ENCODE peak calls at places on chromosomes 5 and 9, in four cellular contexts. C is K562, V is endothelial cell of umbilical vein, W is IMR-90. R is an unnamed sample.
A peak's percentile ranks its signal among the peaks of the same experiment; 100 is the strongest.

GRCh38 chr9:5499889-5500398 is 10.4 kb upstream of the PDCD1LG2 start:
- DNase-seq in C (no peak), V (peak; percentile 97), W (peak; percentile 68), R (no peak)

GRCh38 chr9:71941998-71942567 is 30.6 kb downstream of the C9orf85 start:
- DNase-seq in C (no peak), V (no peak), W (peak; percentile 12), R (no peak)

GRCh38 chr5:147935032-147935431 is 28.7 kb upstream of the C5orf46 start:
- DNase-seq in C (no peak), V (peak; percentile 77), W (peak; percentile 62), R (no peak)

GRCh38 chr5:133017964-133018363 is 8.4 kb downstream of the ZCCHC10 start:
- DNase-seq in C (no peak), V (no peak), W (no peak), R (no peak)

GRCh38 chr5:173326501-173326960 is 1.7 kb downstream of the STC2 start:
- DNase-seq in C (peak; percentile 22), V (peak; percentile 38), W (peak; percentile 92), R (no peak)

GRCh38 chr9:8492034-8492433 is 692.5 kb upstream of the DMAC1 start:
- DNase-seq in C (no peak), V (no peak), W (no peak), R (no peak)

GRCh38 chr5:172674155-172674554 is 33.1 kb downstream of the NEURL1B start:
- DNase-seq in C (no peak), V (no peak), W (no peak), R (no peak)

GRCh38 chr9:76255781-76256455 is 138.3 kb downstream of the RFK start:
- DNase-seq in C (no peak), V (no peak), W (peak; percentile 98), R (no peak)

GRCh38 chr5:135055385-135055784 is 21.4 kb upstream of the PITX1 start:
- DNase-seq in C (no peak), V (no peak), W (no peak), R (no peak)

GRCh38 chr5:1480806-1481205 is 35.6 kb upstream of the SLC6A3 start:
- DNase-seq in C (no peak), V (no peak), W (no peak), R (no peak)

GRCh38 chr5:10731910-10732309 is 29.1 kb downstream of the DAP start:
- DNase-seq in C (no peak), V (no peak), W (no peak), R (no peak)

GRCh38 chr5:151469992-151470391 is 22.6 kb downstream of the SLC36A1 start:
- DNase-seq in C (no peak), V (no peak), W (no peak), R (no peak)

GRCh38 chr9:91560301-91560700 is 136.7 kb upstream of the NFIL3 start:
- DNase-seq in C (no peak), V (peak; percentile 3), W (peak; percentile 41), R (no peak)

GRCh38 chr5:174426388-174426787 is 298.0 kb upstream of the MSX2 start:
- DNase-seq in C (no peak), V (no peak), W (no peak), R (no peak)

GRCh38 chr5:174425964-174426290 is 298.5 kb upstream of the MSX2 start:
- DNase-seq in C (no peak), V (no peak), W (no peak), R (no peak)

GRCh38 chr5:174426851-174427250 is 297.5 kb upstream of the MSX2 start:
- DNase-seq in C (no peak), V (no peak), W (no peak), R (no peak)

GRCh38 chr5:174424219-174425053 is 299.9 kb upstream of the MSX2 start:
- DNase-seq in C (no peak), V (no peak), W (no peak), R (no peak)

DNA sequence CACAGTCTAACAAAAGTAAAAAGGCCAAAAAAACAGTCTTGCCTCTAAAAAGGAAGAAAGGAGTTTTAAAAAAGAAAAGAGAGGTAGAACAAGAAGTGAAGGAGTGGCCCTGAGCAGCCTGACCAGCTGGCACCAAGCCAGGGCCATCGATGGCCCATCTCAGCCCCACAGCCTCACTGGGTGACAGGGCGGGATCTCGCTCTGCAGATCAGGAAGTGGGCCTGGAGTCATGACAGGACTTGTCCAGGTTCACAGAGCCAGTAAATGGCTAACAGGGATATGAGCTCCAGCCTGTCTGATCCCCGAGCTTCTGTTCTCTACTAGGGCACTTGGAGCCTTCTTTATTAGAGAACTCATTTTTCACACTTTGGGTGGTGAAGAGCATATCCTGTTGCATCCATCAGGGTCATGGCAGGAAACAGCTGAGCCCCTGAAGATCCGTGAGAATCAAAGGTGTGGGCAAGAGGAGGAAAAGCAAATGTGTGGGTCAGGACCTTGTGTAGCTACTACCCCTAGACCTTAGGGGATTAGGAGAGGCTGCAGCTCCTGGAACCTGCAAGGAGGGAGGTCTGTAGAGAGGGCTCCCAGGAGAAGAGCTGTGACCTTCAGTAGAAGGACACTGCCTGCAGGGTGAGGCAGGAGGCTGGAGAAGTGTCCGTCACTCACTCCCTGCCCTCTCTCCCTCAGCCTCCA is 299.0 kb upstream of the MSX2 start:
- DNase-seq in C (no peak), V (no peak), W (no peak), R (no peak)
- H3K9me1 ChIP-seq in C (no peaks in the 10 kb centered on the region), V (no peaks in the 10 kb centered on the region), W (no peaks in the 10 kb centered on the region), R (no peaks in the 10 kb centered on the region)

DNA sequence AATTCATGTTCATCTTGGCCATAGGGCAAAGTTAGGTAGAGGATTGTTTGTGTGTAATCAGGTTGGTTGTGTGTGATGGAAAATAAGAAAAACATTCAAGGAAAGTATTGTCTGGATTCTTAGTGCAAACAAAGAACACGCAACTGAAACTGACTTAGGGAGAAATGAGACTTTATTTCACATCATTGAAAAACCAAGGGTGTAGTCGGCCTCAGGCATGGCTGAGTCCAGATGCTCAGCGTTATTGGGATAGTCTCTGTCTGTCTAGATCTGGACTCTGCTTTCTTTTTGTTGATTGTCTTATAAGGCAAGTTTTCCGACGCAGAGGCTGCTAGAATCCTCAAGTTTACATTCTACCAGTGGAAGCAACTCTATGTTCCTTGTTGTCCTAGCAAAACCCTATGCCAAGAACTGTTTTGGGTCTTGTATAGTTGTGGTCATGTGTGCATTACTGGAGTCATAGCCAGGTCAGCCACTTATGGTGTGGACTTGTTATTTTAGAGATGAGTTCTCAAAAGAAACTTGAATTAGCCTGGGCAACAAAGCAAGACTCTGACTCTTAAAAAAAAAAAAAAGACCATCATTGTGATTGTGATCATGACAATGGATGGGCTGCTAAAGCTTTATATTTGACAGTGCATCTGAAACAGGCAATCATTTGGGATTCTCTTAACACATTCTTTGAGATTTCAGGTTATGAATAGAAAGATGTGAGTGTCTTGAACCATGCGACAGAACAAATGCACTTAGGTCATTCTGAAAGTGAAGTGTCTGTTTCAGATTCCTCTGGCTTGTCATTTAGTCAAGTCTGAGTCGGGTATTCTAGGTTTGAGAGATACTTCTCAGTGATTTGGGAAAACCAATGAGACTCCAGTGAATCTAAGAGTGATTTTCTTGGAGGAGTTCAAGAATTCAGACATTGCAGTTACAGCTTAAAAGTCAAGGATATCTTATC is 82.6 kb downstream of the DOCK2 start:
- DNase-seq in C (no peak), V (no peak), W (no peak), R (no peak)
- H3K9me1 ChIP-seq in C (no peaks in the 10 kb centered on the region), V (no peaks in the 10 kb centered on the region), W (peaks cover 2% of the 10 kb centered on the region), R (no peaks in the 10 kb centered on the region)

DNA sequence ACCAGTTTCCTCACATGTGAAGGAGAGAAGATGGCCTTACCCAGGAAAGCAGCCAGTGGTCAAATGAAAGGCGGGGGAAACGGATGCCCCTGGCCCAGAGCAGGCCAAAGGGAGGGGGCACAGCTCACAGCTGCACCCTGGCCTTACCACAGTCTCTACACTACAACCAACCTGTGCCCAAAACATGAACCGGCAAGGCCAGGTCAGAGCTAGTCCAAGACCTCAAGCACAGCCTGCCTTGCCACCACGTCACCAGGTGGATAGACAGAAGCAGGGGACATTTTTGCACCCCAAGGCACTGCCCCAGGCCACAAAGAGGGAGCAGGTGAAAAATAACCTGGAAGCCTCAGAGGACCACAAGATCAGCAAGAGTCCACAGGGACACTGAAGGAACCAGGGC is 4.5 kb downstream of the GRIN1 start:
- DNase-seq in C (no peak), V (no peak), W (no peak), R (no peak)
- H3K9me1 ChIP-seq in C (no peaks in the 10 kb centered on the region), V (no peaks in the 10 kb centered on the region), W (peaks cover 8% of the 10 kb centered on the region), R (no peaks in the 10 kb centered on the region)

DNA sequence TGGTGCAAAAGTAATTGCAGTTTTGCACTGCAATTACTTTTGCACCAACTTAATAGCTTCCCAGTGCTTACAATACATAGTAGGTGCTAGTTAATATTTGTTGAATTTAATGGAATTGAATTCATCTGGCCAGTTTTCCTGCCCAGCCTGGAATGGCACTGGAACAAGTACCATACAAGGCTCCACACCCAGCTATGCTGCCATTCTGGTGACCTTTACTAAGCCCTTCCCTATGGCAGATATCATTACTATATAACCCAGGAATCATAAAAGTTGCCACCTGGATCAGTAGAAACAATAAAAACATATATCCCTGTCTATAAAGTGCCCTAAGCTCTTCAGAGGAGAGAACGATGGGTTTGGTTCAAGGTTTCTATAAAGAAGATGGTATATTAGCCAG is 22.4 kb upstream of the TRIM36 start:
- DNase-seq in C (no peak), V (no peak), W (no peak), R (no peak)
- H3K9me1 ChIP-seq in C (no peaks in the 10 kb centered on the region), V (no peaks in the 10 kb centered on the region), W (no peaks in the 10 kb centered on the region), R (no peaks in the 10 kb centered on the region)

GRCh38 chr9:30758726-30759446 is 1625.6 kb upstream of the ACO1 start:
- DNase-seq in C (no peak), V (no peak), W (no peak), R (no peak)

DNA sequence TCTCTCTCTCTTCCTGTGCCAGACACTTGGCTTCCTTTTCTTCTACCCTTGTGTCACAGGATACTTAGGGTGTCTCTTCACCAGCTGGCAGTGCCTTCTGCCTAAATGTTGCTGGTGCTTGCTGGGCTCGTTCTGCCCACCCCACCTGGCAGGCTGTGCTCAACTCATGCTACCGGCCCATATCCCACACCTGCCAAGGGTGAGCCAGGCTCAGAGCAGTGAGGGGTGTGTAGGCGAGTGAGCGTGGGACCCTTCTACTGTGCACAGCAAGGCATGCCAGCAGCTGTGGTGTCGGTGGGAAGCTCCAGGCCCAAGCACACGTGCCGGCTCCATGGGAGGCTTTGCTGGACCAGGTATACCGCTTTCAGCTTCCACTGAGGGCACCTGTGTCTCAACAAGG is 1626.7 kb upstream of the ACO1 start:
- DNase-seq in C (no peak), V (no peak), W (no peak), R (no peak)
- H3K9me1 ChIP-seq in C (no peaks in the 10 kb centered on the region), V (no peaks in the 10 kb centered on the region), W (no peaks in the 10 kb centered on the region), R (no peaks in the 10 kb centered on the region)

DNA sequence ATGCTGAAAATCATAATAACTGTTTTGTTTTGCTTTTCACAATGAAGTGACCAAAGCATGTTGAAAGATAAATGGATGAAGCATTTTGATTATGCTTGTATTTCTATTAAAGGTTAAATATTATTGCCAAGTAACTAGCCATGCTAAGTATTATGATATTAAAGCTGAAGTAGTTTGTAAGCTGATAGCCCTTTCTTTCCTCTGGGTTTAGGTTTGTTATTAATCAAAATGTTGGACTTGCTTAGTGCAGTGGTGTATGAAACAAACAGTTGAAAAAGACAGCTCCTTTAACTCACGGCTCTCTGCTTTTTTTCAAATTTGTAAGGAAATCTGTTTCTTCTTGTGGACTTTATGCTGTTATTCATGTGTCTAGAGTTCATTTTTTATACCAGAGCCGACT is 246.0 kb downstream of the CWC27 start:
- DNase-seq in C (no peak), V (no peak), W (no peak), R (no peak)
- H3K9me1 ChIP-seq in C (no peaks in the 10 kb centered on the region), V (no peaks in the 10 kb centered on the region), W (peaks cover 3% of the 10 kb centered on the region), R (no peaks in the 10 kb centered on the region)

GRCh38 chr9:83236029-83236696 is 173.2 kb upstream of the RASEF start:
- DNase-seq in C (no peak), V (no peak), W (no peak), R (no peak)

GRCh38 chr9:83235524-83235923 is 172.6 kb upstream of the RASEF start:
- DNase-seq in C (no peak), V (no peak), W (no peak), R (no peak)

GRCh38 chr9:83231039-83231438 is 168.1 kb upstream of the RASEF start:
- DNase-seq in C (no peak), V (no peak), W (no peak), R (no peak)

GRCh38 chr9:83233647-83234046 is 170.7 kb upstream of the RASEF start:
- DNase-seq in C (no peak), V (no peak), W (no peak), R (no peak)

GRCh38 chr9:83234541-83234940 is 171.6 kb upstream of the RASEF start:
- DNase-seq in C (no peak), V (peak; percentile 61), W (no peak), R (no peak)
- H3K9me1 ChIP-seq in C (no peaks in the 10 kb centered on the region), V (no peaks in the 10 kb centered on the region), W (no peaks in the 10 kb centered on the region), R (no peaks in the 10 kb centered on the region)

R was measured in keratinocyte.